ENCODE peak calls at places on chromosomes 16 and 17, in six cellular contexts. W is AG04450; F is HL-60; V is left lung; Y is PC-3; I is CD8-positive, alpha-beta T cell. A is an unnamed sample.

GRCh38 chr17:31533546-31534155 is 142.2 kb downstream of the RAB11FIP4 start:
- DNase-seq in V (no peak), F (peak), W (peak), I (no peak), Y (peak), A (no peak)

GRCh38 chr17:17693955-17694228 is 12.6 kb downstream of the RAI1 start:
- DNase-seq in I (no peak), F (no peak), V (no peak), W (no peak), Y (no peak), A (no peak)

GRCh38 chr16:50151322-50151721 is 1.8 kb upstream of the TENT4B start:
- DNase-seq in V (no peak), F (no peak), Y (no peak), I (no peak), W (no peak), A (no peak)

GRCh38 chr17:82952019-82952418 is 112.2 kb upstream of the ZNF750 start:
- DNase-seq in V (no peak), Y (no peak), W (no peak), F (no peak), I (no peak), A (peak)

GRCh38 chr16:7339700-7340099 is 7.1 kb downstream of the RBFOX1 start:
- DNase-seq in V (no peak), F (no peak), W (no peak), Y (no peak), I (no peak), A (no peak)

GRCh38 chr16:49952386-49952785 is 72.6 kb upstream of the CNEP1R1 start:
- DNase-seq in Y (peak), I (no peak), F (no peak), W (no peak), V (no peak), A (no peak)

GRCh38 chr17:39979021-39979660 is 1.5 kb upstream of the PSMD3 start:
- DNase-seq in W (peak), Y (peak), F (no peak), V (no peak), I (no peak), A (no peak)

GRCh38 chr17:73099504-73099903 is 7.0 kb upstream of the SLC39A11 start:
- DNase-seq in Y (no peak), V (peak), W (no peak), I (no peak), F (peak), A (no peak)

GRCh38 chr16:81168406-81168805 is 70.1 kb upstream of the BCO1 start:
- DNase-seq in V (no peak), Y (no peak), W (no peak), F (no peak), I (no peak), A (no peak)

GRCh38 chr16:48366165-48367093 is 18.8 kb downstream of the SIAH1 start:
- DNase-seq in W (peak), I (peak), F (peak), V (no peak), Y (peak), A (no peak)

GRCh38 chr16:8963010-8963824 is 489 bp downstream of the USP7 start:
- DNase-seq in Y (no peak), V (peak), F (no peak), I (no peak), W (no peak), A (no peak)

GRCh38 chr16:66695935-66696668 is 441 bp downstream of the CMTM4 start:
- DNase-seq in F (no peak), I (peak), Y (peak), V (peak), W (no peak), A (peak)

GRCh38 chr17:36149296-36149820 is 27.1 kb downstream of the TBC1D3B start:
- DNase-seq in I (no peak), W (no peak), F (peak), Y (no peak), V (no peak), A (no peak)

GRCh38 chr16:81719993-81720392 is 59.1 kb upstream of the PLCG2 start:
- DNase-seq in F (no peak), Y (no peak), W (no peak), V (no peak), I (no peak), A (no peak)

GRCh38 chr16:50630394-50631020 is 50.6 kb downstream of the SNX20 start:
- DNase-seq in Y (no peak), W (no peak), V (no peak), I (no peak), F (no peak), A (no peak)

GRCh38 chr17:3043737-3044365 is 19.6 kb downstream of the OR1D5 start:
- DNase-seq in Y (no peak), W (no peak), I (no peak), F (peak), V (peak), A (peak)

GRCh38 chr17:3935825-3936355 is 19.6 kb upstream of the P2RX1 start:
- DNase-seq in W (peak), V (no peak), Y (peak), I (no peak), F (no peak), A (no peak)

GRCh38 chr17:42163113-42163512 is 8.3 kb upstream of the RAB5C start:
- DNase-seq in W (no peak), I (no peak), Y (no peak), V (no peak), F (no peak), A (no peak)

GRCh38 chr17:37570527-37571093 is 38.6 kb downstream of the SYNRG start:
- DNase-seq in V (no peak), W (peak), Y (peak), I (no peak), F (peak), A (peak)

GRCh38 chr17:50618941-50619340 is 15.7 kb upstream of the ABCC3 start:
- DNase-seq in Y (no peak), V (no peak), I (no peak), F (peak), W (no peak), A (no peak)

GRCh38 chr16:53789159-53789558 is 85.2 kb downstream of the FTO start:
- DNase-seq in W (peak), F (no peak), Y (no peak), V (no peak), I (no peak), A (no peak)

GRCh38 chr16:62794724-62795123 is 758.5 kb upstream of the CDH8 start:
- DNase-seq in F (no peak), V (no peak), Y (no peak), I (no peak), W (no peak), A (no peak)

GRCh38 chr16:9115277-9115676 is 23.8 kb downstream of the HAPSTR1 start:
- DNase-seq in I (no peak), W (no peak), Y (peak), V (no peak), F (no peak), A (no peak)

GRCh38 chr16:57969451-57970123 is 1.3 kb downstream of the CNGB1 start:
- DNase-seq in F (no peak), W (no peak), Y (no peak), I (no peak), V (peak), A (no peak)

GRCh38 chr17:74219576-74220133 is 6.3 kb downstream of the TTYH2 start:
- DNase-seq in V (no peak), F (peak), W (no peak), Y (no peak), I (no peak), A (no peak)

GRCh38 chr16:89365044-89365467 is 125.3 kb downstream of the ANKRD11 start:
- DNase-seq in I (no peak), F (peak), Y (peak), V (no peak), W (peak), A (no peak)

GRCh38 chr16:86257546-86257945 is 252.8 kb upstream of the FOXF1 start:
- DNase-seq in I (no peak), W (no peak), Y (no peak), F (no peak), V (no peak), A (no peak)

GRCh38 chr17:69539274-69539673 is 124.8 kb downstream of the MAP2K6 start:
- DNase-seq in I (no peak), V (no peak), Y (no peak), F (no peak), W (no peak), A (no peak)

GRCh38 chr17:79082311-79083190 is 7.9 kb downstream of the ENGASE start:
- DNase-seq in W (no peak), V (peak), F (peak), Y (peak), I (peak), A (peak)

GRCh38 chr17:59826741-59827453 is 65.8 kb downstream of the TUBD1 start:
- DNase-seq in Y (no peak), I (no peak), F (no peak), V (no peak), W (no peak), A (no peak)

GRCh38 chr17:2943971-2944370 is 119.4 kb downstream of the OR1D5 start:
- DNase-seq in I (no peak), W (no peak), V (no peak), Y (no peak), F (peak), A (no peak)

GRCh38 chr16:67942200-67942509 is 1.8 kb downstream of the LCAT start:
- DNase-seq in I (no peak), F (peak), W (no peak), Y (peak), V (no peak), A (no peak)

GRCh38 chr16:88356124-88356726 is 26.5 kb upstream of the ZNF469 start:
- DNase-seq in W (no peak), V (peak), F (no peak), Y (no peak), I (no peak), A (peak)

GRCh38 chr17:1362964-1363363 is 37.1 kb downstream of the YWHAE start:
- DNase-seq in I (no peak), W (no peak), Y (no peak), V (no peak), F (peak), A (no peak)

DNA sequence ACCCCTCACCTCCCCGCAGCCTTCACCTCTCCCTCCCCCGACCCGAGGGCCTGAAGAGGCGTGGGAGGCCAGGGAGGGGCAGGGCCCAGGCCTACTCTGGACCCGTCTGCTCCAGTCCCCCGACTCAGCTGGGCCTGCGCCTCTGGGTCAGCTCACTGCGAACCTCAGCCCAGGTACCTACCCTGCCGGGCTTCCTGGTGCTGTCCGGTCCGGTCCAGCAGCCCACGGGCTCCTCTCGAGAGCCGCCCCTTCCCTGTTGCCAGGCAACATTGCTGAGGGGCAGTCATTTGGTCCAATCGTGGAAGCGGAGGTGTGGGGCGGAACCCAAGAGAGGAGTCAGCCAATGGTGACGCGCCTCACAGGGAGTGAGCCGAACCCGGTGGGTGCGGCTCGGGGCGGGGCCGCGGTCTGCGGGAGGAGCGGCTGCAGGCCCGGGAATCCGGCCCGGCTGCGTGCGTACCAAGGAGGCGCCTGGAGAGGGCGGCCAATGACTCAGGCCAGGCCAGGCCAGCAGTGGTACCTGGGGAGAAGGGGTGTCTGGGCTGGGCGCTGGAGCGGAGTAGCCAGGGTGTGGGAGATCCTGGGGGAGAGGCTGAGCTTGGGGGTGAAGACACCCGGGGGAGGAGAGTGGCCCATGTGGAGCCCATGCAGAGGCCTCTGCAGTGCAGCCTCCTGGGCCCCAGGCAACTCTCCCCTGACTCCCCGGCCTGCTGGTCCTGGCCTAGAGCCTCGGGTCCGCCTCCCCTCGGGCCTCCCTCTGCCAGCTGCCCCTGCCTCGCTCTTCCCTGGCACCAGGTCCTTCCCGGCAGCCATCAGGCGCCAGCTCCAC is at the start of gene MEAK7:
- DNase-seq in V (peak), W (peak), F (peak), Y (peak), I (peak), A (peak)
- H3K27ac ChIP-seq in V (peak), W (peak), F (peak), Y (peak), I (peak), A (peak)

DNA sequence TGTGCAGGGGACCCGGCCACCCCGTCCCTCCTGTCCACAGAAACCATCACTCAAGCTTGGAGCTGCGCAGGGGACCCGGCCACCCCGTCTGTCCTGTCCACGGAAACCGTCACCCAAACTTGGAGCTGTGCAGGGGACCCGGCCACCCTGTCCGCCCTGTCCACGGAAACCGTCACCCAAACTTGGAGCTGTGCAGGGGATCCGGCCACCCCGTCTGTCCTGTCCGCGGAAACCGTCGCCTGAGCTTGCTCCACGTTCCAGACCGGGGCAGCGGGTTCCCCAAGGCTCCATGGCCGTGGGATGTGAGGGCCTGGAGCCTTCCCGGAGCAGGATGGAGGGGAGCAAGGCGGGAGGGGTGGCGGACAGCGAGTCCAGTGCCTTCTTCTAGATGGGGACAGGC is 25.2 kb downstream of the SOX8 start:
- DNase-seq in F (no peak), V (no peak), W (no peak), I (no peak), Y (no peak), A (no peak)
- H3K4me3 ChIP-seq in F (no peak), V (no peak), W (no peak), I (no peak), Y (no peak), A (no peak)

GRCh38 chr17:28174352-28175046 is 132.0 kb downstream of the NLK start:
- DNase-seq in Y (peak), W (no peak), I (no peak), V (no peak), F (no peak), A (no peak)
- H3K27ac ChIP-seq in Y (no peak), W (no peak), I (no peak), V (no peak), F (no peak), A (no peak)

GRCh38 chr16:29644973-29645698 is 17.9 kb upstream of the SPN start:
- DNase-seq in W (no peak), V (no peak), I (no peak), Y (no peak), F (peak), A (no peak)

GRCh38 chr16:29645699-29646187 is 17.3 kb upstream of the SPN start:
- DNase-seq in W (no peak), I (no peak), V (no peak), F (peak), Y (no peak), A (no peak)

GRCh38 chr16:29644338-29644857 is 18.6 kb upstream of the SPN start:
- DNase-seq in W (no peak), Y (no peak), I (no peak), V (no peak), F (no peak), A (no peak)

GRCh38 chr16:29646947-29647346 is 16.1 kb upstream of the SPN start:
- DNase-seq in V (no peak), W (no peak), F (no peak), I (no peak), Y (no peak), A (no peak)

GRCh38 chr16:29641561-29641960 is 21.5 kb upstream of the SPN start:
- DNase-seq in W (no peak), F (peak), V (no peak), I (no peak), Y (no peak), A (no peak)
- H3K4me3 ChIP-seq in W (no peak), F (no peak), V (no peak), I (no peak), Y (no peak), A (no peak)

DNA sequence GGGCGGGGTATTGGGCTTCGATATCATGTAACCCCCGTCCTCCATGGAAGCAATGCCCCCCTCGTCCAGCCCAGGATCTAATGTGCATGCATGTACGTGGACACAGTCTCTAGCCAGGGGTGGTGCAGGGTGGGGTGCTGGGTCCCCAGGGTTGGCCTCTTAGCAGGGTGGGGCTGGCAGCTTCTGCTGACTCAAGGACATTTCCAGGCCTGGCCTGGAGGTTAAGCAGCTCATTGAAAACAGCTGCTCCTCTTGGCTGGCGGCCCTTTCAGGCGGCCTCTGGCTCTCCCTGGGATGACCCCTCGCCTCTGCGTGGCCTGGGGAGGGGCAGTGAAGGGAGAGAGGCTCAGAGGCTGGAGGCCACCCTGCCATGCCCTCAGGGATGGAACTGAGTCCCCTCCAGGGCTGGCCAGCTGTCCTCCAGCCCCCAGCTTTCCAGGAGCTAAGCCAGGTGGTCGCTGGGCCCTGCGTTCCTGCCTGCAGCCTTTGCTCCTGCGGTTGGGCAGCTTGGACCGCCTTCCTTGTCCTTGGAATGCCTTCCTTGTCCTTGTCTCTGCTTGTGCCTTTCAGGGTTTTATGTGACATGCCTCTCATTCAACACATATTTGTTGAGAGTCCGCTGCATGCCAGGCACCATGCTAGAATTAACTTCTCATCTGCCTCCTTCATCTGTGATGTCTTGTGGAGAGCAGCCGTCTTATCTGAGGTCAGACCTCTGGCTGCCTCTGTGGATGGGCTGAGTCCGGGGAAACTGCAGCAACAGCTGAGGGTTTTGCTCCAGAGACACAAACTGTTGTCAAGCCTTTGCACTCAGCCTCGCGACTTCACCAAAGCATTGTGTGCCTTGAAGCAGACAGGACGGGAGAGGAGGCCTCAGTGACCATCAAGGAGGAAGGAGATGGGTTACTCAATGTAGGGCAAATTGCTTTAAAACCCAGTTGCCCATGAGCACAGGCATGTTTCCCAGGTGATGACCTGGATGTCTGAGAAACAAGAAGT is 26.7 kb downstream of the MRC2 start:
- DNase-seq in V (peak), Y (no peak), W (no peak), F (peak), I (no peak), A (peak)
- H3K27ac ChIP-seq in V (peak), Y (no peak), W (peak), F (peak), I (no peak), A (peak)

GRCh38 chr16:54933281-54934150 is 2.9 kb downstream of the IRX5 start:
- DNase-seq in W (no peak), I (no peak), F (no peak), Y (no peak), V (peak), A (peak)
- H3K4me3 ChIP-seq in W (no peak), I (no peak), F (no peak), Y (no peak), V (peak), A (peak)

A was measured in upper lobe of right lung.